ENCODE peak calls at places on chromosomes 5 and 9, in four cellular contexts. A is neuronal stem cell, P is H1, S is mesenchymal stem cell. D is an unnamed sample.

GRCh38 chr9:127293314-127293713 is 28.7 kb downstream of the GARNL3 start:
- DNase-seq in S (no peak), P (no peak), A (no peak), D (no peak)

GRCh38 chr9:131889437-131890244 is 149.8 kb upstream of the RAPGEF1 start:
- DNase-seq in P (no peak), S (no peak), A (no peak), D (peak)

GRCh38 chr9:33081128-33081851 is 4.8 kb upstream of the SMU1 start:
- DNase-seq in P (no peak), S (peak), A (peak), D (peak)

GRCh38 chr9:80012557-80013330 is 441.0 kb downstream of the TLE4 start:
- DNase-seq in P (no peak), S (no peak), A (no peak), D (no peak)

GRCh38 chr9:121748080-121748479 is 96.6 kb downstream of the DAB2IP start:
- DNase-seq in A (no peak), S (no peak), P (no peak), D (no peak)

GRCh38 chr5:1419476-1420210 is 25.6 kb downstream of the SLC6A3 start:
- DNase-seq in A (no peak), P (no peak), S (no peak), D (no peak)

GRCh38 chr9:98368366-98369065 is 113.1 kb upstream of the TBC1D2 start:
- DNase-seq in S (no peak), P (no peak), A (no peak), D (no peak)

GRCh38 chr5:1557114-1557873 is 33.5 kb upstream of the LPCAT1 start:
- DNase-seq in P (no peak), S (no peak), A (no peak), D (no peak)

GRCh38 chr5:172678902-172679301 is 37.8 kb downstream of the NEURL1B start:
- DNase-seq in A (no peak), S (no peak), P (no peak), D (no peak)

GRCh38 chr5:6950872-6951271 is 237.6 kb downstream of the TENT4A start:
- DNase-seq in P (no peak), A (no peak), S (no peak), D (no peak)

GRCh38 chr9:133510926-133511505 is 13.7 kb downstream of the MYMK start:
- DNase-seq in P (no peak), S (no peak), A (no peak), D (no peak)

GRCh38 chr9:33124716-33125378 is 42.3 kb downstream of the B4GALT1 start:
- DNase-seq in S (no peak), A (no peak), P (no peak), D (no peak)

GRCh38 chr5:53423724-53424123 is 56.7 kb upstream of the FST start:
- DNase-seq in P (no peak), A (no peak), S (no peak), D (no peak)

GRCh38 chr5:165029471-165029870 is 1524.1 kb downstream of the MAT2B start:
- DNase-seq in P (no peak), A (peak), S (peak), D (peak)

GRCh38 chr5:17217421-17218352 is at the start of gene BASP1:
- DNase-seq in A (peak), P (peak), S (peak), D (peak)

GRCh38 chr5:132294728-132295504 is 722 bp downstream of the SLC22A4 start:
- DNase-seq in A (no peak), S (peak), P (no peak), D (peak)

GRCh38 chr5:1796371-1797108 is 3.1 kb downstream of the MRPL36 start:
- DNase-seq in P (no peak), A (no peak), S (no peak), D (no peak)

GRCh38 chr5:178415353-178415752 is 174.8 kb downstream of the COL23A1 start:
- DNase-seq in P (no peak), S (no peak), A (no peak), D (no peak)

GRCh38 chr9:122844137-122844536 is 15.7 kb upstream of the PDCL start:
- DNase-seq in S (no peak), P (no peak), A (no peak), D (no peak)

GRCh38 chr5:29896651-29897050 is 1296.8 kb upstream of the CDH6 start:
- DNase-seq in P (no peak), A (no peak), S (no peak), D (no peak)

GRCh38 chr9:122329592-122329991 is 41.2 kb upstream of the PTGS1 start:
- DNase-seq in A (no peak), P (no peak), S (no peak), D (no peak)

GRCh38 chr5:7754490-7754889 is 96.4 kb downstream of the CFAP90 start:
- DNase-seq in P (no peak), S (no peak), A (no peak), D (no peak)

GRCh38 chr5:168749391-168750100 is 170.4 kb upstream of the PANK3 start:
- DNase-seq in S (no peak), P (no peak), A (no peak), D (no peak)

GRCh38 chr9:22169732-22170131 is 160.6 kb upstream of the CDKN2B start:
- DNase-seq in P (no peak), S (no peak), A (no peak), D (no peak)

GRCh38 chr9:79962836-79963235 is 391.1 kb downstream of the TLE4 start:
- DNase-seq in S (peak), P (no peak), A (peak), D (peak)

GRCh38 chr9:110047232-110047954 is 160.6 kb downstream of the C9orf152 start:
- DNase-seq in S (no peak), P (peak), A (no peak), D (peak)

GRCh38 chr5:146081685-146082084 is 23.7 kb downstream of the PLAC8L1 start:
- DNase-seq in A (no peak), S (no peak), P (no peak), D (no peak)

GRCh38 chr9:14616188-14616982 is 76.8 kb downstream of the ZDHHC21 start:
- DNase-seq in P (no peak), A (peak), S (peak), D (no peak)

GRCh38 chr5:9523090-9523813 is 22.6 kb downstream of the SEMA5A start:
- DNase-seq in S (peak), A (no peak), P (no peak), D (no peak)

GRCh38 chr5:172010278-172010677 is 3.8 kb upstream of the FBXW11 start:
- DNase-seq in A (no peak), S (peak), P (no peak), D (no peak)

GRCh38 chr9:69137311-69137710 is 36.8 kb upstream of the TJP2 start:
- DNase-seq in S (no peak), A (no peak), P (peak), D (peak)

GRCh38 chr9:69981686-69982450 is 61.8 kb upstream of the MAMDC2 start:
- DNase-seq in A (no peak), P (no peak), S (peak), D (no peak)

GRCh38 chr5:78666041-78666444 is 17.5 kb upstream of the LHFPL2 start:
- DNase-seq in P (no peak), A (no peak), S (peak), D (no peak)

GRCh38 chr5:76716456-76717157 is 681 bp downstream of the F2R start:
- DNase-seq in A (peak), S (peak), P (peak), D (peak)

GRCh38 chr5:107739661-107740060 is 68.9 kb upstream of the EFNA5 start:
- DNase-seq in S (no peak), P (no peak), A (no peak), D (no peak)

GRCh38 chr9:129432671-129433154 is 188.2 kb downstream of the C9orf50 start:
- DNase-seq in P (no peak), S (no peak), A (no peak), D (no peak)

GRCh38 chr5:132839426-132840301 is 9.2 kb upstream of the SHROOM1 start:
- DNase-seq in P (no peak), A (no peak), S (peak), D (no peak)

GRCh38 chr5:68086857-68087256 is 128.7 kb upstream of the PIK3R1 start:
- DNase-seq in P (no peak), S (peak), A (no peak), D (no peak)

GRCh38 chr5:155001523-155001922 is 12.0 kb upstream of the KIF4B start:
- DNase-seq in S (no peak), P (no peak), A (no peak), D (no peak)

GRCh38 chr9:113573303-113573958 is 109.9 kb downstream of the RGS3 start:
- DNase-seq in S (no peak), A (no peak), P (no peak), D (no peak)

GRCh38 chr9:113570106-113570505 is 106.6 kb downstream of the RGS3 start:
- DNase-seq in P (no peak), S (no peak), A (no peak), D (no peak)

GRCh38 chr9:113570749-113571711 is 107.5 kb downstream of the RGS3 start:
- DNase-seq in P (no peak), A (no peak), S (peak), D (no peak)

GRCh38 chr9:113573959-113574352 is 110.4 kb downstream of the RGS3 start:
- DNase-seq in S (no peak), P (no peak), A (no peak), D (no peak)

GRCh38 chr9:113572076-113572861 is 108.7 kb downstream of the RGS3 start:
- DNase-seq in S (no peak), A (no peak), P (no peak), D (no peak)
- H4K8ac ChIP-seq in S (no peak), A (no peak), P (no peak), D (no peak)

DNA sequence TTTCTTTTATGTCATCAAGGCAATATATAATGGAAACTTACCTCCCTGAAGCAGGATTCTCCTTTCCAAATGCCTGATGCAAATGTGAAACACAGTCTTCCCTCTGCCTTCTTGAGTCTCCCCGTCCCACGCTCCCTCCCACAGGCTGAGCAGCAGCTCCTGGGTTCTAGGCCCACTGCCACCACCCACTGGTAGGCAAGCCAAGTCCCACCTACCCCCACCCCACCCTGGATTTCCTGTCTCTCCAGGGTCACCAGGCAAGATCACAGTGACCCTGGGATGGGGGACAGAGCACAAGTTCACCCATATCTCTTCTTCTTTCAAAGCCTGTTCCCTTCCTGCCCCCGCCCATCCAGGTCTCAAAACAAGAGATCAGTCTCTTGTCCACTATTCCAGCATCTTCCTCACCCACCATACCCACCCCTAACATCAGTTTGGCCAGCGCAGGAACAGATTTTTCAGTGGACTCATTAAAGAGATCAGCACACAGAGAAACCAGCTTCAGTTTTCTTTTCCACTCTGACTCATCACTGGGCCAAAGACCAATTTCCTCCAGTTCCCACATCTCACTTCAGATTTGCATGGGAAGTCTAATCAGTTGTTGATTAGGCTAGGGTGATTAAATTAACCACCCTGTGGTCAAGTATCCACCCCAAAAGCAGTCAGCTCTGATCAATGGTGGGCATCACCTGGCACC is 151.5 kb downstream of the ACTL7B start:
- DNase-seq in P (no peak), S (peak), A (no peak), D (no peak)
- H2BK12ac ChIP-seq in P (no peak), S (no peak), A (no peak), D (no peak)

DNA sequence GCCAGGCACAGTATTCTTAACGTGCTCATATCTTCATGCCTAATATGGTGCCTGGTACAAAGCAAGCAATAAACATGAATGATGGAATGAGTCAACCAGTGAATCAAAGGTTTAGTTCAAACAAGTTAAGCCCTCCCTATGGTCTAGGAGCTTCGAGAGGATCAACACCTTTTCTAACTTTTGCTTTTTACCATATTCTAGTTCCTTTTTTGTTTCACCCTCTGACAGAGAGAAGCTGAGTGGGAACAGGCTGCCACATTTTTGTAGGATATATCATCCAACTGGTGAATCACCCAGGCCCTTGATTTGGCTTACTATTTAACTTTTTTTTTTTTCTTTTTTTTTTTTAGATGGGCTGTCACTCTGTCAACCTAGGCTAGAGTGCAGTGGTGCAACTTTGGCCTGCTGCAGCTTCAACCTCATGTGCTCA is 39.3 kb upstream of the TNC start:
- DNase-seq in A (no peak), S (peak), P (no peak), D (no peak)
- H2BK15ac ChIP-seq in A (no peak), S (no peak), P (no peak), D (no peak)

GRCh38 chr9:137077758-137078693 is 709 bp downstream of the UAP1L1 start:
- DNase-seq in A (no peak), S (peak), P (no peak), D (no peak)
- H4K8ac ChIP-seq in A (no peak), S (peak), P (peak), D (no peak)

DNA sequence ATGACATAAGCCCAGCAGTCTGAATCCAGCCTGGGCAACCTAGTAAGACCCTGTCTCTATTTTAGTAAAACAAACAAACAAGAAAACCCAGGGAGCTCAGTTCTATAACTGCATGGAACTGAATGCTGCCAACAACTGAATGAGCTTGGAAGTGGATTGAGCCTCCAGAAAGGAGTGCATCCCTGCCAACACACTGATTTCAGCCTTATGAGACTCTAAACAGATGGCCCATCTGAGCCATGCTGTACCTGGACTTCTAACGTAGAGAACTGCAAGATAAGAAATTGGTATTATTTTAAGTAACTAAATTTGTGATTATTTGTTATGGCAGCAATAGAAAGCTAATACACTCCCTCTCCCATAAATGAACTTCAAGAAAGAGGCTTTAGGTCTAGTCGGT is 150.4 kb upstream of the RAI14 start:
- DNase-seq in A (no peak), S (no peak), P (no peak), D (no peak)
- H2BK12ac ChIP-seq in A (no peak), S (no peak), P (no peak), D (no peak)

GRCh38 chr5:59698774-59699173 is 194.8 kb downstream of the PDE4D start:
- DNase-seq in P (no peak), S (no peak), A (no peak), D (no peak)
- H2BK15ac ChIP-seq in P (no peak), S (no peak), A (no peak), D (no peak)